ENCODE peak calls at places on chromosomes 12 and 14, in eight cellular contexts. One of them, this sample, is unnamed.

GRCh38 chr12:88993655-88994054 is 358.6 kb downstream of the DUSP6 start:
- DNase-seq in endothelial cell: no peak
- DNase-seq in fibroblast of the conjunctiva: peak
- DNase-seq in NCI-H1694 treated with DMSO at 0.1 percent for 48 hours: peak
- DNase-seq in AG09319: peak
- DNase-seq in caudate nucleus: no peak
- DNase-seq in A172: peak
- DNase-seq in kidney glomerular epithelial cell: peak
- DNase-seq in this sample: peak

GRCh38 chr12:2624543-2625266 is 170.1 kb upstream of the FKBP4 start:
- DNase-seq in caudate nucleus: no peak
- DNase-seq in fibroblast of the conjunctiva: no peak
- DNase-seq in A172: peak
- DNase-seq in AG09319: no peak
- DNase-seq in endothelial cell: peak
- DNase-seq in NCI-H1694 treated with DMSO at 0.1 percent for 48 hours: no peak
- DNase-seq in kidney glomerular epithelial cell: no peak
- DNase-seq in this sample: no peak

GRCh38 chr14:61563880-61564622 is 131.3 kb upstream of the HIF1A start:
- DNase-seq in fibroblast of the conjunctiva: no peak
- DNase-seq in A172: no peak
- DNase-seq in AG09319: no peak
- DNase-seq in endothelial cell: no peak
- DNase-seq in kidney glomerular epithelial cell: no peak
- DNase-seq in NCI-H1694 treated with DMSO at 0.1 percent for 48 hours: no peak
- DNase-seq in caudate nucleus: no peak
- DNase-seq in this sample: no peak

GRCh38 chr14:104827173-104828055 is 26.5 kb downstream of the ZBTB42 start:
- DNase-seq in A172: no peak
- DNase-seq in kidney glomerular epithelial cell: peak
- DNase-seq in AG09319: no peak
- DNase-seq in caudate nucleus: no peak
- DNase-seq in NCI-H1694 treated with DMSO at 0.1 percent for 48 hours: no peak
- DNase-seq in fibroblast of the conjunctiva: no peak
- DNase-seq in endothelial cell: peak
- DNase-seq in this sample: no peak

GRCh38 chr14:40847496-40847895 is 759.2 kb upstream of the LRFN5 start:
- DNase-seq in AG09319: no peak
- DNase-seq in caudate nucleus: no peak
- DNase-seq in endothelial cell: no peak
- DNase-seq in kidney glomerular epithelial cell: no peak
- DNase-seq in fibroblast of the conjunctiva: no peak
- DNase-seq in NCI-H1694 treated with DMSO at 0.1 percent for 48 hours: no peak
- DNase-seq in A172: peak
- DNase-seq in this sample: no peak

GRCh38 chr14:93240678-93241000 is 33.6 kb downstream of the UBR7 start:
- DNase-seq in NCI-H1694 treated with DMSO at 0.1 percent for 48 hours: no peak
- DNase-seq in kidney glomerular epithelial cell: no peak
- DNase-seq in endothelial cell: no peak
- DNase-seq in AG09319: no peak
- DNase-seq in fibroblast of the conjunctiva: no peak
- DNase-seq in caudate nucleus: no peak
- DNase-seq in A172: no peak
- DNase-seq in this sample: peak

GRCh38 chr14:58455593-58456265 is 28.2 kb downstream of the KIAA0586 start:
- DNase-seq in kidney glomerular epithelial cell: no peak
- DNase-seq in A172: no peak
- DNase-seq in fibroblast of the conjunctiva: no peak
- DNase-seq in caudate nucleus: no peak
- DNase-seq in endothelial cell: no peak
- DNase-seq in AG09319: no peak
- DNase-seq in NCI-H1694 treated with DMSO at 0.1 percent for 48 hours: no peak
- DNase-seq in this sample: no peak

GRCh38 chr12:25553083-25553482 is at the start of gene LMNTD1:
- DNase-seq in endothelial cell: no peak
- DNase-seq in NCI-H1694 treated with DMSO at 0.1 percent for 48 hours: no peak
- DNase-seq in caudate nucleus: no peak
- DNase-seq in AG09319: peak
- DNase-seq in fibroblast of the conjunctiva: peak
- DNase-seq in kidney glomerular epithelial cell: peak
- DNase-seq in A172: no peak
- DNase-seq in this sample: no peak

GRCh38 chr12:132954471-132955048 is 1.5 kb downstream of the ZNF605 start:
- DNase-seq in endothelial cell: no peak
- DNase-seq in A172: no peak
- DNase-seq in NCI-H1694 treated with DMSO at 0.1 percent for 48 hours: no peak
- DNase-seq in kidney glomerular epithelial cell: no peak
- DNase-seq in AG09319: no peak
- DNase-seq in fibroblast of the conjunctiva: no peak
- DNase-seq in caudate nucleus: no peak
- DNase-seq in this sample: no peak

GRCh38 chr14:92380582-92380981 is 57.6 kb downstream of the SLC24A4 start:
- DNase-seq in NCI-H1694 treated with DMSO at 0.1 percent for 48 hours: no peak
- DNase-seq in fibroblast of the conjunctiva: no peak
- DNase-seq in endothelial cell: no peak
- DNase-seq in A172: no peak
- DNase-seq in AG09319: no peak
- DNase-seq in caudate nucleus: no peak
- DNase-seq in kidney glomerular epithelial cell: no peak
- DNase-seq in this sample: no peak

GRCh38 chr14:50082784-50083466 is 33.4 kb downstream of the VCPKMT start:
- DNase-seq in caudate nucleus: no peak
- DNase-seq in AG09319: no peak
- DNase-seq in NCI-H1694 treated with DMSO at 0.1 percent for 48 hours: no peak
- DNase-seq in endothelial cell: no peak
- DNase-seq in fibroblast of the conjunctiva: no peak
- DNase-seq in A172: no peak
- DNase-seq in kidney glomerular epithelial cell: peak
- DNase-seq in this sample: no peak

GRCh38 chr12:119601877-119602536 is 8.4 kb downstream of the TMEM233 start:
- DNase-seq in kidney glomerular epithelial cell: no peak
- DNase-seq in fibroblast of the conjunctiva: no peak
- DNase-seq in NCI-H1694 treated with DMSO at 0.1 percent for 48 hours: no peak
- DNase-seq in caudate nucleus: no peak
- DNase-seq in AG09319: no peak
- DNase-seq in endothelial cell: no peak
- DNase-seq in A172: no peak
- DNase-seq in this sample: no peak

GRCh38 chr12:25469861-25470260 is 83.2 kb downstream of the LMNTD1 start:
- DNase-seq in fibroblast of the conjunctiva: no peak
- DNase-seq in A172: no peak
- DNase-seq in caudate nucleus: no peak
- DNase-seq in endothelial cell: no peak
- DNase-seq in AG09319: no peak
- DNase-seq in NCI-H1694 treated with DMSO at 0.1 percent for 48 hours: no peak
- DNase-seq in kidney glomerular epithelial cell: no peak
- DNase-seq in this sample: no peak

GRCh38 chr12:113220593-113221180 is 577 bp upstream of the TPCN1 start:
- DNase-seq in kidney glomerular epithelial cell: no peak
- DNase-seq in caudate nucleus: no peak
- DNase-seq in NCI-H1694 treated with DMSO at 0.1 percent for 48 hours: no peak
- DNase-seq in fibroblast of the conjunctiva: no peak
- DNase-seq in A172: no peak
- DNase-seq in AG09319: no peak
- DNase-seq in endothelial cell: peak
- DNase-seq in this sample: no peak

GRCh38 chr12:47813491-47814196 is 6.1 kb downstream of the HDAC7 start:
- DNase-seq in kidney glomerular epithelial cell: no peak
- DNase-seq in NCI-H1694 treated with DMSO at 0.1 percent for 48 hours: no peak
- DNase-seq in A172: peak
- DNase-seq in caudate nucleus: no peak
- DNase-seq in endothelial cell: no peak
- DNase-seq in fibroblast of the conjunctiva: no peak
- DNase-seq in AG09319: no peak
- DNase-seq in this sample: no peak

GRCh38 chr14:104865631-104866441 is 768 bp downstream of the CEP170B start:
- DNase-seq in endothelial cell: peak
- DNase-seq in kidney glomerular epithelial cell: peak
- DNase-seq in fibroblast of the conjunctiva: peak
- DNase-seq in caudate nucleus: no peak
- DNase-seq in NCI-H1694 treated with DMSO at 0.1 percent for 48 hours: no peak
- DNase-seq in A172: peak
- DNase-seq in AG09319: peak
- DNase-seq in this sample: no peak

GRCh38 chr14:95614335-95614734 is 71.9 kb upstream of the TCL1B start:
- DNase-seq in caudate nucleus: no peak
- DNase-seq in AG09319: no peak
- DNase-seq in endothelial cell: no peak
- DNase-seq in A172: peak
- DNase-seq in kidney glomerular epithelial cell: no peak
- DNase-seq in NCI-H1694 treated with DMSO at 0.1 percent for 48 hours: no peak
- DNase-seq in fibroblast of the conjunctiva: no peak
- DNase-seq in this sample: no peak

GRCh38 chr14:65170768-65171251 is 68.5 kb upstream of the MAX start:
- DNase-seq in kidney glomerular epithelial cell: peak
- DNase-seq in caudate nucleus: no peak
- DNase-seq in fibroblast of the conjunctiva: peak
- DNase-seq in endothelial cell: peak
- DNase-seq in AG09319: peak
- DNase-seq in A172: peak
- DNase-seq in NCI-H1694 treated with DMSO at 0.1 percent for 48 hours: peak
- DNase-seq in this sample: no peak

GRCh38 chr12:64687816-64688599 is 71.2 kb downstream of the GNS start:
- DNase-seq in kidney glomerular epithelial cell: no peak
- DNase-seq in NCI-H1694 treated with DMSO at 0.1 percent for 48 hours: no peak
- DNase-seq in endothelial cell: no peak
- DNase-seq in caudate nucleus: no peak
- DNase-seq in A172: no peak
- DNase-seq in fibroblast of the conjunctiva: no peak
- DNase-seq in AG09319: no peak
- DNase-seq in this sample: no peak

GRCh38 chr14:95432152-95433093 is 84.0 kb downstream of the SYNE3 start:
- DNase-seq in caudate nucleus: no peak
- DNase-seq in endothelial cell: peak
- DNase-seq in kidney glomerular epithelial cell: peak
- DNase-seq in A172: no peak
- DNase-seq in AG09319: no peak
- DNase-seq in fibroblast of the conjunctiva: peak
- DNase-seq in NCI-H1694 treated with DMSO at 0.1 percent for 48 hours: peak
- DNase-seq in this sample: no peak

GRCh38 chr12:104064031-104064841 is at the start of gene HCFC2:
- DNase-seq in A172: peak
- DNase-seq in AG09319: peak
- DNase-seq in caudate nucleus: peak
- DNase-seq in kidney glomerular epithelial cell: peak
- DNase-seq in NCI-H1694 treated with DMSO at 0.1 percent for 48 hours: peak
- DNase-seq in endothelial cell: peak
- DNase-seq in fibroblast of the conjunctiva: peak
- DNase-seq in this sample: peak

GRCh38 chr12:85029456-85029855 is 6.6 kb downstream of the TSPAN19 start:
- DNase-seq in NCI-H1694 treated with DMSO at 0.1 percent for 48 hours: peak
- DNase-seq in kidney glomerular epithelial cell: peak
- DNase-seq in caudate nucleus: no peak
- DNase-seq in AG09319: no peak
- DNase-seq in fibroblast of the conjunctiva: no peak
- DNase-seq in A172: peak
- DNase-seq in endothelial cell: no peak
- DNase-seq in this sample: no peak

GRCh38 chr12:78229491-78230209 is 399.0 kb downstream of the NAV3 start:
- DNase-seq in A172: peak
- DNase-seq in fibroblast of the conjunctiva: peak
- DNase-seq in caudate nucleus: no peak
- DNase-seq in AG09319: no peak
- DNase-seq in kidney glomerular epithelial cell: no peak
- DNase-seq in NCI-H1694 treated with DMSO at 0.1 percent for 48 hours: no peak
- DNase-seq in endothelial cell: peak
- DNase-seq in this sample: no peak

GRCh38 chr12:14256139-14256538 is 109.3 kb upstream of the ATF7IP start:
- DNase-seq in A172: peak
- DNase-seq in AG09319: no peak
- DNase-seq in fibroblast of the conjunctiva: no peak
- DNase-seq in caudate nucleus: no peak
- DNase-seq in kidney glomerular epithelial cell: no peak
- DNase-seq in endothelial cell: no peak
- DNase-seq in NCI-H1694 treated with DMSO at 0.1 percent for 48 hours: no peak
- DNase-seq in this sample: no peak

GRCh38 chr12:58252914-58253313 is 311.5 kb downstream of the ATP23 start:
- DNase-seq in fibroblast of the conjunctiva: no peak
- DNase-seq in A172: no peak
- DNase-seq in endothelial cell: no peak
- DNase-seq in AG09319: no peak
- DNase-seq in NCI-H1694 treated with DMSO at 0.1 percent for 48 hours: no peak
- DNase-seq in kidney glomerular epithelial cell: no peak
- DNase-seq in caudate nucleus: no peak
- DNase-seq in this sample: no peak

GRCh38 chr14:50937800-50938199 is 6.5 kb downstream of the PYGL start:
- DNase-seq in A172: no peak
- DNase-seq in endothelial cell: no peak
- DNase-seq in AG09319: no peak
- DNase-seq in NCI-H1694 treated with DMSO at 0.1 percent for 48 hours: no peak
- DNase-seq in caudate nucleus: no peak
- DNase-seq in kidney glomerular epithelial cell: no peak
- DNase-seq in fibroblast of the conjunctiva: no peak
- DNase-seq in this sample: no peak

GRCh38 chr12:53532524-53533445 is 25.5 kb upstream of the NPFF start:
- DNase-seq in caudate nucleus: no peak
- DNase-seq in kidney glomerular epithelial cell: no peak
- DNase-seq in fibroblast of the conjunctiva: no peak
- DNase-seq in NCI-H1694 treated with DMSO at 0.1 percent for 48 hours: peak
- DNase-seq in AG09319: no peak
- DNase-seq in A172: no peak
- DNase-seq in endothelial cell: no peak
- DNase-seq in this sample: no peak

GRCh38 chr12:30026621-30027234 is 243.0 kb upstream of the TMTC1 start:
- DNase-seq in kidney glomerular epithelial cell: peak
- DNase-seq in caudate nucleus: no peak
- DNase-seq in A172: peak
- DNase-seq in NCI-H1694 treated with DMSO at 0.1 percent for 48 hours: no peak
- DNase-seq in AG09319: peak
- DNase-seq in fibroblast of the conjunctiva: peak
- DNase-seq in endothelial cell: no peak
- DNase-seq in this sample: no peak

This sample was measured in smooth muscle cell of the brain vasculature.